ENCODE peak calls at places on chromosomes 7 and 10, in six cellular contexts. G is ovary, F is endothelial cell of umbilical vein, K is NB4, C is H1, A is adrenal gland. B is an unnamed sample.

GRCh38 chr7:92750440-92750839 is 85.9 kb downstream of the CDK6 start:
- DNase-seq in G (no peak), K (no peak), F (no peak), A (no peak), C (no peak), B (no peak)

GRCh38 chr7:5553298-5553877 is 129.8 kb upstream of the TNRC18 start:
- DNase-seq in G (no peak), C (no peak), F (no peak), A (no peak), K (no peak), B (no peak)

GRCh38 chr7:121872831-121873764 is at the start of gene PTPRZ1:
- DNase-seq in A (peak), F (peak), K (no peak), G (peak), C (peak), B (no peak)

GRCh38 chr7:50793115-50793946 is 10.6 kb upstream of the GRB10 start:
- DNase-seq in K (peak), C (no peak), G (peak), F (peak), A (peak), B (peak)

GRCh38 chr7:2417981-2418481 is 14.6 kb downstream of the CHST12 start:
- DNase-seq in A (no peak), C (no peak), F (no peak), G (no peak), K (no peak), B (no peak)

GRCh38 chr7:151415375-151416112 is 5.7 kb upstream of the WDR86 start:
- DNase-seq in G (no peak), K (peak), C (no peak), F (no peak), A (no peak), B (no peak)

GRCh38 chr10:43420369-43421200 is 11.6 kb upstream of the HNRNPF start:
- DNase-seq in A (peak), K (peak), G (peak), C (no peak), F (peak), B (peak)

GRCh38 chr7:83824214-83824613 is 175.3 kb upstream of the SEMA3E start:
- DNase-seq in K (no peak), F (peak), A (no peak), G (no peak), C (no peak), B (no peak)

GRCh38 chr10:1938317-1938716 is 201.0 kb upstream of the ADARB2 start:
- DNase-seq in G (no peak), C (no peak), K (peak), F (no peak), A (no peak), B (no peak)

GRCh38 chr7:43905209-43905946 is 1.0 kb downstream of the URGCP start:
- DNase-seq in G (peak), F (no peak), C (no peak), K (no peak), A (peak), B (no peak)

GRCh38 chr10:5550250-5550545 is 25.4 kb downstream of the CALML3 start:
- DNase-seq in C (no peak), K (no peak), F (no peak), G (peak), A (no peak), B (no peak)

GRCh38 chr10:62853710-62854109 is 37.5 kb upstream of the EGR2 start:
- DNase-seq in F (no peak), A (no peak), K (peak), G (no peak), C (no peak), B (no peak)

GRCh38 chr10:90745565-90745964 is 112.3 kb downstream of the HTR7 start:
- DNase-seq in G (no peak), C (no peak), K (no peak), F (no peak), A (no peak), B (no peak)

GRCh38 chr10:90779573-90779972 is 78.3 kb downstream of the HTR7 start:
- DNase-seq in G (no peak), C (no peak), F (peak), K (peak), A (no peak), B (no peak)

GRCh38 chr7:122433765-122434164 is 129.2 kb upstream of the FEZF1 start:
- DNase-seq in K (no peak), G (no peak), A (no peak), C (no peak), F (no peak), B (no peak)

GRCh38 chr7:107446988-107447387 is 22.9 kb upstream of the GPR22 start:
- DNase-seq in K (no peak), A (no peak), G (no peak), F (no peak), C (no peak), B (no peak)

GRCh38 chr10:2984682-2985081 is 82.7 kb upstream of the PFKP start:
- DNase-seq in G (no peak), C (no peak), F (no peak), A (no peak), K (no peak), B (no peak)

GRCh38 chr7:14321947-14322346 is 332.5 kb upstream of the ETV1 start:
- DNase-seq in A (no peak), F (no peak), C (no peak), K (no peak), G (no peak), B (no peak)

GRCh38 chr10:35331894-35332640 is 4.2 kb upstream of the CCNY start:
- DNase-seq in K (peak), G (no peak), C (no peak), A (peak), F (peak), B (no peak)

GRCh38 chr7:155464183-155464582 is 6.3 kb downstream of the EN2 start:
- DNase-seq in C (no peak), K (peak), F (no peak), G (no peak), A (no peak), B (no peak)

GRCh38 chr10:112335104-112335840 is 38.6 kb upstream of the ACSL5 start:
- DNase-seq in A (no peak), F (no peak), K (peak), C (no peak), G (no peak), B (no peak)

GRCh38 chr10:19874791-19875190 is 58.6 kb downstream of the PLXDC2 start:
- DNase-seq in C (no peak), F (no peak), K (no peak), G (no peak), A (peak), B (no peak)

GRCh38 chr7:148921806-148922205 is 37.7 kb upstream of the EZH2 start:
- DNase-seq in K (no peak), F (no peak), A (no peak), C (no peak), G (peak), B (peak)

GRCh38 chr7:30511973-30512662 is 7.5 kb upstream of the GGCT start:
- DNase-seq in F (no peak), C (no peak), K (no peak), A (no peak), G (no peak), B (no peak)

GRCh38 chr10:16787361-16787791 is 29.8 kb downstream of the RSU1 start:
- DNase-seq in K (no peak), C (no peak), A (no peak), G (no peak), F (no peak), B (no peak)

GRCh38 chr7:13908667-13909382 is 80.6 kb downstream of the ETV1 start:
- DNase-seq in K (peak), A (no peak), C (no peak), G (no peak), F (no peak), B (no peak)

GRCh38 chr10:69941730-69942129 is 110.9 kb upstream of the MACROH2A2 start:
- DNase-seq in K (no peak), C (no peak), A (no peak), F (no peak), G (no peak), B (no peak)

GRCh38 chr10:34664706-34665105 is 150.4 kb downstream of the PARD3 start:
- DNase-seq in A (no peak), G (no peak), K (no peak), C (no peak), F (no peak), B (no peak)

GRCh38 chr7:135147899-135148721 is at the start of gene TMEM140:
- DNase-seq in G (no peak), K (no peak), A (peak), C (no peak), F (peak), B (no peak)

GRCh38 chr7:30789334-30789711 is 18.1 kb downstream of the MINDY4 start:
- DNase-seq in A (no peak), F (peak), C (no peak), G (no peak), K (peak), B (no peak)

GRCh38 chr10:19498348-19499290 is 317.6 kb upstream of the PLXDC2 start:
- DNase-seq in A (no peak), C (no peak), F (no peak), K (no peak), G (no peak), B (peak)

GRCh38 chr7:32275216-32275979 is 205.2 kb upstream of the PDE1C start:
- DNase-seq in G (no peak), C (no peak), F (no peak), K (peak), A (no peak), B (no peak)

GRCh38 chr10:80268266-80268665 is 21.2 kb downstream of the MAT1A start:
- DNase-seq in F (no peak), A (no peak), K (no peak), G (no peak), C (no peak), B (no peak)

GRCh38 chr7:1794888-1795542 is 124.9 kb downstream of the ELFN1 start:
- DNase-seq in G (no peak), K (peak), A (no peak), F (no peak), C (no peak), B (no peak)

GRCh38 chr10:87093461-87094372 is 926 bp downstream of the GLUD1 start:
- DNase-seq in A (peak), F (peak), G (peak), K (peak), C (no peak), B (peak)

GRCh38 chr10:71074176-71074755 is 138.1 kb upstream of the UNC5B start:
- DNase-seq in A (no peak), C (peak), K (no peak), G (peak), F (no peak), B (no peak)

GRCh38 chr10:129963831-129964501 is at the start of gene EBF3:
- DNase-seq in A (peak), K (peak), G (peak), C (no peak), F (peak), B (peak)

GRCh38 chr10:84599254-84599653 is 270.9 kb downstream of the CCSER2 start:
- DNase-seq in F (no peak), G (no peak), K (no peak), C (no peak), A (no peak), B (no peak)

GRCh38 chr10:103193820-103194529 is 903 bp upstream of the NT5C2 start:
- DNase-seq in A (no peak), C (no peak), K (peak), G (no peak), F (no peak), B (no peak)

GRCh38 chr10:103198648-103199047 is 5.6 kb upstream of the NT5C2 start:
- DNase-seq in F (no peak), K (no peak), A (no peak), C (no peak), G (no peak), B (no peak)

GRCh38 chr10:103197177-103197576 is 4.1 kb upstream of the NT5C2 start:
- DNase-seq in C (no peak), K (peak), A (peak), F (peak), G (no peak), B (no peak)

GRCh38 chr10:103199498-103199897 is 6.4 kb upstream of the NT5C2 start:
- DNase-seq in A (no peak), C (no peak), F (no peak), G (no peak), K (peak), B (no peak)

GRCh38 chr10:103197891-103198290 is 4.8 kb upstream of the NT5C2 start:
- DNase-seq in K (peak), A (no peak), F (no peak), C (no peak), G (no peak), B (no peak)
- H3K4me3 ChIP-seq in K (no peak), A (no peak), F (no peak), C (no peak), G (no peak), B (no peak)

DNA sequence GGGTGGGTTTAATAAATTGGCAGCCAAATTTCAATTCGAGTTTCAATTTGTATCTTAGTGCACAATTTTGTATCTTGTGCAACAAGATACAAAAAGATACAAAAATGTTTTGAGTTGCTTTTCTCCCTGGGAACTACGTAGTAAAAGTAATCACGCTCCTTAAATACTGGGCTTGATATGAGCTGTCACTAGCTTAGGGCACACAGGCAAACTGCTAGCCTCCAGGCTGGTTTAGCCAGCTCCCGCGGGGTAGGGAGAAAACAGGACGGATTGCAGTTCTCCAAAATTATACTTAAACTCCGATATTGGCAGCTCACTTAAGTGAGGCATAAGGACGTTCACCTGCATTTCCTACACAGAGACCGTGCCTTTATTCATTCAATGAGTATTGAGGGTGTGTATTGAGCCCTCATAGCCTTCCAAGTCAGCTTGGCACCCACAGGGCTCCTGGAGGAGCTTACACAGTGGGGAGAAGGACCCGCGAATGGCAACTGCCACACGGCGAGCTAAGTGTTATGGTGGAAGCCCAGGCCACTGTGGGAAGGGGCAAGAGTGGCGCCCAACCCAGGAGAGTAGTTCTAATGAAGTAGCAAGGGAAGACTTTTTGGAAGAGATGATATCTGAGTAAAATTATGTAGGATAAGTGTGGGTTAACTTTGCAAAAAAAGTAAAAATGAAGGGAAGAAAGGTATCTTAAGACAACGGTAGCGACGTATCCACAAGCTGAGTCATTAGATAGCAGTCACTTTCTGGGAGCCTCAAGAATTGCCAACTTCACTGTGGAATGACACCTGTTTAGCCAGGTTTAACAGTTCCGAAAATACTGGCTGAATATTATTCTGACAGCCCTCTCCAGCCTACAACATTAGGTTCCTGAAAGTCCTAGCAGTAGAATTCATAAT is 1.6 kb upstream of the EPC1 start:
- DNase-seq in K (no peak), F (no peak), A (no peak), G (no peak), C (no peak), B (no peak)
- TF ChIP-seq POLR2A in K (no peak), F (no peak), A (no peak), G (no peak), C (no peak), B (no peak)

DNA sequence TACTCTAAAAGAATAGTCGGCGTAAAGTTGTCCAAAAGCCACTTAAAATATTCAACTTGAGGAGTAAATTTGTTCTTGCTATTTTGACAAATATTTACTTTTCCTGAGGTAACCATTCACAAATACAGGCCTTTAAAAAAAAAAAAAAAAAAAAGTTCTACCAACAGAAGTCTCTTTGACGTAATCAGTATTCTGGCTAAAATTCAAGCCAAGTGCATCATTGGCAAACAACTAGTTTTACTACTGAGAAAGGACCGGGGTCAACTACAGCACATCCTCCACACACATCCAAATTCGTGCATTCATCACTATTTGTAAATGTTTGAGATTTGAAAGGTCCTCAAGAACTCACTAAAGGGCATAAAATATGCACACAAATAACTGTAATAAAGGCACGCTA is 2.0 kb downstream of the OAT start:
- DNase-seq in A (no peak), G (no peak), C (no peak), F (no peak), K (no peak), B (peak)
- TF ChIP-seq CTCF in A (no peak), G (no peak), C (no peak), F (no peak), K (no peak), B (no peak)

DNA sequence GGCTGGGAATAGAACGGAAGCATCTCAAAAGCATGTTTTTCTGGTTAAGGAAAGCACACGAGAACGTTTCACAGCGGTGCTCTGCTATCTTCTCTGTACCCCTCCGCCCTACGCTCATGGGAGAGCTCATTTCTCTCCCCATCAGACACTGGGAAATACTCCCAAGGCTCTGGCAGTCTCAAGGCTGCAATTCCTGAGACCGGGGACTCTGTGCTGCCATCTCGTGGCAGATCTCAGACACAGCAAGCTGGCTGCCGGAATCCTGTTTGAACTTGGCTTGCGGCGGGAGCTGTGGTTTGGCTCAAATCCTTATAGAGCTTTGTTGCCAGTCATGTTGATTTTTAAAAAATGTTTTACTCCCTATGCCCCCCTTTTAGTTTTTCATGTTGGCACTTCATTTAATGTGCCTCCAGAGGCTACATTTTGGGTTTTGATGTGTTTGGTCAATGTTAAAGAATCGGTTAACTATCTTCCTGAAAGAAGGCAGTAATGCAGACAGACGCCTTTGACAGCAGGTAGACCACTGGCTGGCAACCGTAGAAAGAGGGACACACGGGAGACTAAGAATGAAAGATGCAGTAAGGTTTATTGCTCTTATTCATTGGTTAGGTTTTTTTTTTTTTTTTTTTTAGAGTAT is 27.6 kb downstream of the BMPER start:
- DNase-seq in F (peak), G (peak), A (peak), K (peak), C (peak), B (peak)
- H3K4me3 ChIP-seq in F (peak), G (peak), A (no peak), K (no peak), C (no peak), B (peak)

GRCh38 chr7:100057006-100057405 is 7.4 kb downstream of the ZSCAN21 start:
- DNase-seq in C (no peak), A (no peak), F (no peak), K (no peak), G (no peak), B (no peak)
- TF ChIP-seq POLR2A in C (no peak), A (no peak), F (no peak), K (no peak), G (no peak), B (no peak)

DNA sequence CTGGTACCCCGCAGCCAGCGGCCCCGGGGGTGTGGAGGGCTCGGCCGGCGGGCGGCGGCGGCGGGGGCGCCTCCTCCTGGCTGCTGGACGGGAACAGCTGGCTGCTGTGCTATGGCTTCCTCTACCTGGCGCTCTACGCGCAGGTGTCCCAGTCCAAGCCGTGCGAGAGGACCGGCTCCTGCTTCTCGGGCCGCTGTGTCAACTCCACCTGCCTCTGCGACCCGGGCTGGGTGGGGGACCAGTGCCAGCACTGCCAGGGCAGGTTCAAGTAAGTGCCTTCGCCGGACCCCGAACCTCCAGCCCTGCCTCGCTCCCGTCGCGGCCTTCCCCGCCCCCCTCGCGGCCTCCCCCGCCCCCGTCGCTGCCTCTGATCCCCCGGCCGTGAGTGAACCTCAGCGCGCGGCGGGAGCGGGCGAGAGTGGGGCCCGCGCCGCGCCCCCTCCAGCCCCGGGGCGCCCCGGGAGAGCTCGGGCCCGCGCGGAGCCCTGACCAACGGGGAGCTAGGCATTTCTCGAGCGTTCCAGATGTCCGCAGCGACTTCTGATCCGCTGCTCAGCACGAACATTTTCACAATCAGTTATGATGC is 704 bp downstream of the ATRNL1 start:
- DNase-seq in A (peak), K (no peak), C (no peak), G (peak), F (no peak), B (no peak)
- TF ChIP-seq CTCF in A (no peak), K (no peak), C (peak), G (no peak), F (peak), B (no peak)

GRCh38 chr7:36366005-36366583 is 23.6 kb upstream of the ANLN start:
- DNase-seq in C (no peak), F (no peak), A (no peak), G (no peak), K (no peak), B (no peak)
- H3K4me3 ChIP-seq in C (peak), F (peak), A (peak), G (peak), K (peak), B (peak)

B was measured in tibial nerve.